ENCODE peak calls at places on chromosomes 3 and 15, in four cellular contexts. One of them, this sample, is unnamed.

GRCh38 chr15:56917652-56918045 is 795 bp upstream of the TCF12 start:
- DNase-seq in cardiac septum: no peak
- DNase-seq in left colon: no peak
- DNase-seq in stimulated activated CD8-positive, alpha-beta memory T cell treated with anti-CD3 and anti-CD28 coated beads, Interleukin-7, amount 100 ng/mL, for 1 hour: no peak
- DNase-seq in this sample: no peak

GRCh38 chr3:58092516-58092915 is 84.3 kb downstream of the FLNB start:
- DNase-seq in cardiac septum: no peak
- DNase-seq in left colon: no peak
- DNase-seq in stimulated activated CD8-positive, alpha-beta memory T cell treated with anti-CD3 and anti-CD28 coated beads, Interleukin-7, amount 100 ng/mL, for 1 hour: no peak
- DNase-seq in this sample: no peak

GRCh38 chr3:182861345-182861744 is 68.0 kb downstream of the ATP11B start:
- DNase-seq in cardiac septum: no peak
- DNase-seq in left colon: no peak
- DNase-seq in stimulated activated CD8-positive, alpha-beta memory T cell treated with anti-CD3 and anti-CD28 coated beads, Interleukin-7, amount 100 ng/mL, for 1 hour: no peak
- DNase-seq in this sample: no peak

GRCh38 chr15:48978638-48979037 is 14.9 kb upstream of the SHC4 start:
- DNase-seq in cardiac septum: no peak
- DNase-seq in left colon: no peak
- DNase-seq in stimulated activated CD8-positive, alpha-beta memory T cell treated with anti-CD3 and anti-CD28 coated beads, Interleukin-7, amount 100 ng/mL, for 1 hour: no peak
- DNase-seq in this sample: no peak

GRCh38 chr3:188472331-188472730 is 318.4 kb downstream of the LPP start:
- DNase-seq in cardiac septum: no peak
- DNase-seq in left colon: no peak
- DNase-seq in stimulated activated CD8-positive, alpha-beta memory T cell treated with anti-CD3 and anti-CD28 coated beads, Interleukin-7, amount 100 ng/mL, for 1 hour: no peak
- DNase-seq in this sample: no peak

GRCh38 chr3:105351821-105352220 is 14.9 kb upstream of the ALCAM start:
- DNase-seq in cardiac septum: no peak
- DNase-seq in left colon: no peak
- DNase-seq in stimulated activated CD8-positive, alpha-beta memory T cell treated with anti-CD3 and anti-CD28 coated beads, Interleukin-7, amount 100 ng/mL, for 1 hour: no peak
- DNase-seq in this sample: no peak

GRCh38 chr3:189309400-189309975 is 137.7 kb downstream of the TPRG1 start:
- DNase-seq in cardiac septum: no peak
- DNase-seq in left colon: no peak
- DNase-seq in stimulated activated CD8-positive, alpha-beta memory T cell treated with anti-CD3 and anti-CD28 coated beads, Interleukin-7, amount 100 ng/mL, for 1 hour: no peak
- DNase-seq in this sample: no peak

GRCh38 chr3:186315581-186316354 is 46.3 kb downstream of the DGKG start:
- DNase-seq in cardiac septum: no peak
- DNase-seq in left colon: no peak
- DNase-seq in stimulated activated CD8-positive, alpha-beta memory T cell treated with anti-CD3 and anti-CD28 coated beads, Interleukin-7, amount 100 ng/mL, for 1 hour: no peak
- DNase-seq in this sample: no peak

GRCh38 chr15:84789762-84790161 is 27.4 kb upstream of the ALPK3 start:
- DNase-seq in cardiac septum: no peak
- DNase-seq in left colon: no peak
- DNase-seq in stimulated activated CD8-positive, alpha-beta memory T cell treated with anti-CD3 and anti-CD28 coated beads, Interleukin-7, amount 100 ng/mL, for 1 hour: no peak
- DNase-seq in this sample: no peak

This sample was measured in lung microvascular endothelial cell.